ENCODE peak calls at places on chromosomes 6 and 20, in ten cellular contexts. Y is HEK293T; M is naive thymus-derived CD8-positive, alpha-beta T cell; H is stimulated activated CD4-positive, alpha-beta T cell treated with anti-CD3 and anti-CD28 coated beads, Interleukin-12 subunit alpha, Interleukin-12 subunit beta, amount 100 ng/mL, for 4 hours; X is GM13977; G is HCT116; A is germinal center; L is OCI-LY7; I is T-helper 22 cell; T is NCI-H1105. Q is an unnamed sample.

GRCh38 chr6:17574871-17575560 is 25.1 kb upstream of the FAM8A1 start:
- DNase-seq in Y (no peak), M (no peak), H (no peak), X (no peak), G (no peak), A (no peak), L (no peak), I (no peak), T (no peak), Q (no peak)

GRCh38 chr6:11094411-11094851 is 797 bp downstream of the SMIM13 start:
- DNase-seq in Y (peak), M (peak), H (peak), X (peak), G (no peak), A (peak), L (peak), I (peak), T (peak), Q (no peak)

GRCh38 chr20:2254333-2254732 is 41.5 kb upstream of the TGM3 start:
- DNase-seq in Y (no peak), M (no peak), H (no peak), X (no peak), G (no peak), A (no peak), L (no peak), I (no peak), T (no peak), Q (no peak)

GRCh38 chr20:19322061-19322985 is 109.9 kb downstream of the SLC24A3 start:
- DNase-seq in Y (no peak), M (no peak), H (no peak), X (no peak), G (no peak), A (no peak), L (no peak), I (no peak), T (no peak), Q (no peak)

GRCh38 chr6:116217069-116217468 is 36.8 kb downstream of the TSPYL4 start:
- DNase-seq in Y (peak), M (peak), H (no peak), X (no peak), G (peak), A (peak), L (peak), I (no peak), T (no peak), Q (peak)

GRCh38 chr6:112027942-112028674 is 25.8 kb upstream of the CCN6 start:
- DNase-seq in Y (no peak), M (peak), H (no peak), X (no peak), G (no peak), A (no peak), L (peak), I (peak), T (no peak), Q (peak)

GRCh38 chr6:152055517-152055916 is 248.0 kb downstream of the ESR1 start:
- DNase-seq in Y (no peak), M (no peak), H (no peak), X (no peak), G (no peak), A (no peak), L (no peak), I (no peak), T (no peak), Q (no peak)

GRCh38 chr6:149969635-149970034 is 5.9 kb downstream of the ULBP1 start:
- DNase-seq in Y (no peak), M (no peak), H (no peak), X (no peak), G (no peak), A (no peak), L (no peak), I (no peak), T (no peak), Q (no peak)

GRCh38 chr6:111536888-111537287 is 53.9 kb upstream of the REV3L start:
- DNase-seq in Y (no peak), M (no peak), H (no peak), X (peak), G (no peak), A (no peak), L (no peak), I (no peak), T (no peak), Q (no peak)

Q was measured in CD4-positive, alpha-beta memory T cell.